ENCODE peak calls at places on chromosomes 6 and 20, in five cellular contexts. One of them, this sample, is unnamed.

GRCh38 chr6:42808492-42809483 is 26.9 kb downstream of the BICRAL start:
- DNase-seq in IMR-90: no peak
- DNase-seq in body of pancreas: no peak
- DNase-seq in ovary: peak
- DNase-seq in NB4: no peak
- DNase-seq in this sample: peak

GRCh38 chr6:160955508-160956295 is 35.9 kb upstream of the MAP3K4 start:
- DNase-seq in body of pancreas: no peak
- DNase-seq in ovary: no peak
- DNase-seq in NB4: no peak
- DNase-seq in IMR-90: no peak
- DNase-seq in this sample: no peak

GRCh38 chr6:43717822-43718221 is 30.2 kb upstream of the MRPS18A start:
- DNase-seq in ovary: peak
- DNase-seq in NB4: no peak
- DNase-seq in body of pancreas: peak
- DNase-seq in IMR-90: no peak
- DNase-seq in this sample: no peak

GRCh38 chr6:20706293-20707165 is 172.3 kb downstream of the CDKAL1 start:
- DNase-seq in NB4: no peak
- DNase-seq in ovary: no peak
- DNase-seq in body of pancreas: no peak
- DNase-seq in IMR-90: peak
- DNase-seq in this sample: no peak

GRCh38 chr20:18657575-18657974 is 69.7 kb downstream of the DTD1 start:
- DNase-seq in NB4: no peak
- DNase-seq in IMR-90: peak
- DNase-seq in body of pancreas: no peak
- DNase-seq in ovary: no peak
- DNase-seq in this sample: no peak

GRCh38 chr6:2970034-2970685 is 1.2 kb downstream of the SERPINB6 start:
- DNase-seq in IMR-90: peak
- DNase-seq in body of pancreas: no peak
- DNase-seq in ovary: no peak
- DNase-seq in NB4: no peak
- DNase-seq in this sample: no peak

GRCh38 chr6:132410840-132411239 is 9.6 kb upstream of the MOXD1 start:
- DNase-seq in NB4: peak
- DNase-seq in ovary: no peak
- DNase-seq in body of pancreas: no peak
- DNase-seq in IMR-90: no peak
- DNase-seq in this sample: no peak

GRCh38 chr6:11763460-11764249 is 14.9 kb downstream of the ADTRP start:
- DNase-seq in ovary: no peak
- DNase-seq in NB4: no peak
- DNase-seq in IMR-90: no peak
- DNase-seq in body of pancreas: no peak
- DNase-seq in this sample: no peak

GRCh38 chr20:32891491-32891890 is 32.8 kb downstream of the EFCAB8 start:
- DNase-seq in NB4: no peak
- DNase-seq in IMR-90: no peak
- DNase-seq in body of pancreas: no peak
- DNase-seq in ovary: no peak
- DNase-seq in this sample: no peak

GRCh38 chr6:89895273-89895874 is 1.1 kb downstream of the GJA10 start:
- DNase-seq in NB4: peak
- DNase-seq in ovary: peak
- DNase-seq in IMR-90: peak
- DNase-seq in body of pancreas: no peak
- DNase-seq in this sample: peak

GRCh38 chr6:47153066-47153755 is 111.1 kb upstream of the ADGRF1 start:
- DNase-seq in ovary: no peak
- DNase-seq in NB4: no peak
- DNase-seq in body of pancreas: peak
- DNase-seq in IMR-90: peak
- DNase-seq in this sample: no peak

GRCh38 chr20:29497261-29497671 is 1760.2 kb upstream of the DEFB115 start:
- DNase-seq in body of pancreas: no peak
- DNase-seq in ovary: peak
- DNase-seq in NB4: no peak
- DNase-seq in IMR-90: no peak
- DNase-seq in this sample: no peak

GRCh38 chr6:63636516-63636968 is 940 bp downstream of the PHF3 start:
- DNase-seq in body of pancreas: peak
- DNase-seq in ovary: peak
- DNase-seq in NB4: no peak
- DNase-seq in IMR-90: peak
- DNase-seq in this sample: peak

GRCh38 chr20:23289724-23290395 is 60.7 kb upstream of the NXT1 start:
- DNase-seq in NB4: no peak
- DNase-seq in body of pancreas: no peak
- DNase-seq in ovary: no peak
- DNase-seq in IMR-90: no peak
- DNase-seq in this sample: no peak

GRCh38 chr6:169239181-169239580 is 14.5 kb downstream of the THBS2 start:
- DNase-seq in NB4: no peak
- DNase-seq in ovary: no peak
- DNase-seq in IMR-90: no peak
- DNase-seq in body of pancreas: no peak
- DNase-seq in this sample: no peak

GRCh38 chr20:15507151-15507550 is 1066.1 kb downstream of the KIF16B start:
- DNase-seq in body of pancreas: no peak
- DNase-seq in NB4: no peak
- DNase-seq in ovary: no peak
- DNase-seq in IMR-90: no peak
- DNase-seq in this sample: no peak

GRCh38 chr20:47949230-47949629 is 163.9 kb upstream of the SULF2 start:
- DNase-seq in ovary: no peak
- DNase-seq in NB4: peak
- DNase-seq in body of pancreas: no peak
- DNase-seq in IMR-90: no peak
- DNase-seq in this sample: no peak

GRCh38 chr6:13445005-13445743 is 42.2 kb downstream of the GFOD1 start:
- DNase-seq in IMR-90: peak
- DNase-seq in NB4: no peak
- DNase-seq in ovary: peak
- DNase-seq in body of pancreas: peak
- DNase-seq in this sample: peak

GRCh38 chr6:34490390-34491090 is 24.7 kb downstream of the PACSIN1 start:
- DNase-seq in IMR-90: no peak
- DNase-seq in body of pancreas: no peak
- DNase-seq in NB4: no peak
- DNase-seq in ovary: no peak
- DNase-seq in this sample: no peak

GRCh38 chr6:145137425-145137824 is 597.9 kb downstream of the EPM2A start:
- DNase-seq in IMR-90: peak
- DNase-seq in ovary: no peak
- DNase-seq in body of pancreas: no peak
- DNase-seq in NB4: peak
- DNase-seq in this sample: no peak

GRCh38 chr6:73984851-73985250 is 288.8 kb downstream of the CD109 start:
- DNase-seq in IMR-90: no peak
- DNase-seq in ovary: no peak
- DNase-seq in NB4: no peak
- DNase-seq in body of pancreas: no peak
- DNase-seq in this sample: no peak

GRCh38 chr6:115001726-115002436 is 659.1 kb upstream of the HS3ST5 start:
- DNase-seq in ovary: no peak
- DNase-seq in IMR-90: no peak
- DNase-seq in NB4: peak
- DNase-seq in body of pancreas: no peak
- DNase-seq in this sample: no peak

GRCh38 chr6:158818008-158818579 is 1.1 kb downstream of the EZR start:
- DNase-seq in NB4: peak
- DNase-seq in IMR-90: peak
- DNase-seq in body of pancreas: peak
- DNase-seq in ovary: peak
- DNase-seq in this sample: peak

GRCh38 chr6:139534472-139535115 is 160.1 kb upstream of the CITED2 start:
- DNase-seq in IMR-90: no peak
- DNase-seq in body of pancreas: peak
- DNase-seq in NB4: peak
- DNase-seq in ovary: no peak
- DNase-seq in this sample: no peak

GRCh38 chr6:84422380-84422968 is 195.0 kb upstream of the CEP162 start:
- DNase-seq in ovary: peak
- DNase-seq in IMR-90: peak
- DNase-seq in body of pancreas: peak
- DNase-seq in NB4: peak
- DNase-seq in this sample: no peak

GRCh38 chr6:75266716-75267291 is 17.8 kb downstream of the TMEM30A start:
- DNase-seq in ovary: no peak
- DNase-seq in NB4: peak
- DNase-seq in body of pancreas: no peak
- DNase-seq in IMR-90: peak
- DNase-seq in this sample: no peak

GRCh38 chr20:11158589-11158988 is 484.8 kb upstream of the JAG1 start:
- DNase-seq in body of pancreas: no peak
- DNase-seq in NB4: no peak
- DNase-seq in IMR-90: no peak
- DNase-seq in ovary: no peak
- DNase-seq in this sample: no peak

GRCh38 chr6:11710221-11710836 is 68.3 kb downstream of the ADTRP start:
- DNase-seq in IMR-90: peak
- DNase-seq in NB4: no peak
- DNase-seq in body of pancreas: no peak
- DNase-seq in ovary: no peak
- DNase-seq in this sample: no peak

GRCh38 chr6:127550403-127550802 is 26.6 kb upstream of the C6orf58 start:
- DNase-seq in NB4: no peak
- DNase-seq in body of pancreas: no peak
- DNase-seq in IMR-90: peak
- DNase-seq in ovary: no peak
- DNase-seq in this sample: no peak

GRCh38 chr6:154039231-154039842 is at the start of gene OPRM1:
- DNase-seq in ovary: peak
- DNase-seq in IMR-90: no peak
- DNase-seq in body of pancreas: peak
- DNase-seq in NB4: peak
- DNase-seq in this sample: no peak

GRCh38 chr6:49054311-49054710 is 408.7 kb downstream of the MMUT start:
- DNase-seq in ovary: no peak
- DNase-seq in NB4: no peak
- DNase-seq in body of pancreas: no peak
- DNase-seq in IMR-90: no peak
- DNase-seq in this sample: no peak

GRCh38 chr6:169724554-169725269 is 412 bp upstream of the PHF10 start:
- DNase-seq in body of pancreas: peak
- DNase-seq in NB4: peak
- DNase-seq in IMR-90: peak
- DNase-seq in ovary: peak
- DNase-seq in this sample: peak

GRCh38 chr6:33989016-33989854 is 156.7 kb downstream of the GRM4 start:
- DNase-seq in NB4: no peak
- DNase-seq in ovary: no peak
- DNase-seq in IMR-90: no peak
- DNase-seq in body of pancreas: peak
- DNase-seq in this sample: no peak

GRCh38 chr20:44030394-44030793 is 115.7 kb downstream of the TOX2 start:
- DNase-seq in IMR-90: no peak
- DNase-seq in NB4: no peak
- DNase-seq in ovary: no peak
- DNase-seq in body of pancreas: no peak
- DNase-seq in this sample: no peak

GRCh38 chr6:40900791-40901190 is 138.2 kb downstream of the UNC5CL start:
- DNase-seq in ovary: no peak
- DNase-seq in NB4: no peak
- DNase-seq in body of pancreas: no peak
- DNase-seq in IMR-90: no peak
- DNase-seq in this sample: no peak

GRCh38 chr6:99130897-99131873 is 183.4 kb upstream of the FBXL4 start:
- DNase-seq in ovary: no peak
- DNase-seq in body of pancreas: no peak
- DNase-seq in IMR-90: no peak
- DNase-seq in NB4: peak
- DNase-seq in this sample: no peak

GRCh38 chr20:137668-138131 is 4.7 kb upstream of the DEFB126 start:
- DNase-seq in NB4: peak
- DNase-seq in IMR-90: no peak
- DNase-seq in ovary: no peak
- DNase-seq in body of pancreas: no peak
- DNase-seq in this sample: no peak

GRCh38 chr20:45347936-45348809 is at the start of gene SDC4:
- DNase-seq in IMR-90: peak
- DNase-seq in NB4: peak
- DNase-seq in body of pancreas: peak
- DNase-seq in ovary: peak
- DNase-seq in this sample: no peak
- H3K4me3 ChIP-seq in IMR-90: peak
- H3K4me3 ChIP-seq in NB4: peak
- H3K4me3 ChIP-seq in body of pancreas: peak
- H3K4me3 ChIP-seq in ovary: peak
- H3K4me3 ChIP-seq in this sample: peak

GRCh38 chr20:63697357-63697867 is 960 bp downstream of the TNFRSF6B start:
- DNase-seq in ovary: no peak
- DNase-seq in IMR-90: no peak
- DNase-seq in NB4: no peak
- DNase-seq in body of pancreas: peak
- DNase-seq in this sample: no peak
- TF ChIP-seq POLR2A in ovary: no peak
- TF ChIP-seq POLR2A in IMR-90: no peak
- TF ChIP-seq POLR2A in NB4: no peak
- TF ChIP-seq POLR2A in body of pancreas: no peak
- TF ChIP-seq POLR2A in this sample: no peak

GRCh38 chr6:23584134-23584763 is 541.8 kb upstream of the NRSN1 start:
- DNase-seq in body of pancreas: no peak
- DNase-seq in IMR-90: no peak
- DNase-seq in NB4: no peak
- DNase-seq in ovary: no peak
- DNase-seq in this sample: peak
- H3K4me3 ChIP-seq in body of pancreas: no peak
- H3K4me3 ChIP-seq in IMR-90: no peak
- H3K4me3 ChIP-seq in NB4: no peak
- H3K4me3 ChIP-seq in ovary: no peak
- H3K4me3 ChIP-seq in this sample: no peak

GRCh38 chr6:38194589-38194988 is 375.1 kb downstream of the ZFAND3 start:
- DNase-seq in ovary: no peak
- DNase-seq in body of pancreas: no peak
- DNase-seq in NB4: no peak
- DNase-seq in IMR-90: no peak
- DNase-seq in this sample: no peak
- TF ChIP-seq POLR2A in ovary: no peak
- TF ChIP-seq POLR2A in body of pancreas: no peak
- TF ChIP-seq POLR2A in NB4: no peak
- TF ChIP-seq POLR2A in IMR-90: no peak
- TF ChIP-seq POLR2A in this sample: no peak

DNA sequence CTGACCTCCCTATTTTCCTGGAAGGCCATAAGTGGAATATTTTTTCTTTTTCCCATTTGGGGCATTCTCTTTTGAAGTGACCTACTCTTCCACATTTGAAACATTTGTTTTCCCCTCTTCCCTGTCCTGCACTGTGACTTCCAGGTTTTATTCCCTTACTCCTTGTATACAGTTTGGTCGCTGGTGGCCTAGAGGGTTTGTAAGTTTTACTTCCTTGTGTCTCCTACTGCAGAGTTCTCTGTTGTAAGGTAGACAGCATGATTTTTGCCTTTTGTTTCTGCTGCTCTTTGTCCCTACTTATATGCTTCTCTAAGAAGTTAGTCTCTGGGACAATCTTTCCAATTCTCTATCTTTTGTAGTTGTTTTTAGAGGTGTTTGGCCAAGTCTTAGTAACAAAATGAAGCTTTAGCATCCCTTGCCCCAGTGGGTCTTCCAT is 7.4 kb upstream of the ZNFX1 start:
- DNase-seq in body of pancreas: no peak
- DNase-seq in ovary: no peak
- DNase-seq in IMR-90: no peak
- DNase-seq in NB4: no peak
- DNase-seq in this sample: no peak
- H3K4me3 ChIP-seq in body of pancreas: no peak
- H3K4me3 ChIP-seq in ovary: no peak
- H3K4me3 ChIP-seq in IMR-90: no peak
- H3K4me3 ChIP-seq in NB4: peak
- H3K4me3 ChIP-seq in this sample: no peak